ENCODE peak calls at places on chromosomes 16 and 17, in seven cellular contexts. U, Z, I, K, D, G and X are unnamed samples.

GRCh38 chr16:31409433-31409832 is 16.3 kb downstream of the ITGAD start:
- DNase-seq in U (no peak), Z (peak), I (no peak), K (no peak), D (no peak), G (no peak), X (no peak)

GRCh38 chr16:80150978-80151705 is 389.7 kb upstream of the DYNLRB2 start:
- DNase-seq in U (no peak), Z (no peak), I (no peak), K (no peak), D (no peak), G (no peak), X (no peak)

GRCh38 chr17:1197781-1198490 is 18.2 kb upstream of the ABR start:
- DNase-seq in U (peak), Z (no peak), I (no peak), K (peak), D (peak), G (peak), X (no peak)

GRCh38 chr16:1500465-1501150 is 7.4 kb downstream of the TELO2 start:
- DNase-seq in U (no peak), Z (no peak), I (no peak), K (no peak), D (no peak), G (no peak), X (no peak)

GRCh38 chr16:49464877-49465504 is 91.4 kb downstream of the C16orf78 start:
- DNase-seq in U (no peak), Z (no peak), I (no peak), K (peak), D (no peak), G (no peak), X (no peak)

GRCh38 chr17:74521701-74522201 is 9.5 kb downstream of the CD300LB start:
- DNase-seq in U (no peak), Z (no peak), I (no peak), K (no peak), D (no peak), G (no peak), X (no peak)

GRCh38 chr16:67120025-67120424 is 10.3 kb downstream of the PHAF1 start:
- DNase-seq in U (no peak), Z (peak), I (no peak), K (no peak), D (no peak), G (no peak), X (no peak)

GRCh38 chr16:67719778-67720144 is 645 bp upstream of the GFOD2 start:
- DNase-seq in U (no peak), Z (no peak), I (no peak), K (peak), D (peak), G (peak), X (peak)

GRCh38 chr16:77043076-77043475 is 147.9 kb upstream of the MON1B start:
- DNase-seq in U (no peak), Z (peak), I (peak), K (no peak), D (no peak), G (no peak), X (no peak)

GRCh38 chr16:71676236-71676635 is 48.3 kb downstream of the PHLPP2 start:
- DNase-seq in U (no peak), Z (no peak), I (no peak), K (no peak), D (no peak), G (no peak), X (no peak)

GRCh38 chr16:87844374-87844733 is 25.0 kb downstream of the SLC7A5 start:
- DNase-seq in U (peak), Z (no peak), I (no peak), K (peak), D (no peak), G (no peak), X (no peak)

GRCh38 chr17:71869833-71870545 is 250.8 kb upstream of the SOX9 start:
- DNase-seq in U (no peak), Z (no peak), I (no peak), K (no peak), D (no peak), G (no peak), X (no peak)

GRCh38 chr16:69871708-69872107 is 79.4 kb upstream of the CLEC18A start:
- DNase-seq in U (no peak), Z (no peak), I (no peak), K (no peak), D (no peak), G (no peak), X (no peak)

GRCh38 chr17:60077672-60078519 is 825 bp downstream of the HEATR6 start:
- DNase-seq in U (no peak), Z (no peak), I (no peak), K (no peak), D (no peak), G (no peak), X (no peak)

GRCh38 chr16:35598696-35599332 is 2139.4 kb downstream of the TP53TG3F start:
- DNase-seq in U (no peak), Z (no peak), I (no peak), K (no peak), D (no peak), G (no peak), X (no peak)

DNA sequence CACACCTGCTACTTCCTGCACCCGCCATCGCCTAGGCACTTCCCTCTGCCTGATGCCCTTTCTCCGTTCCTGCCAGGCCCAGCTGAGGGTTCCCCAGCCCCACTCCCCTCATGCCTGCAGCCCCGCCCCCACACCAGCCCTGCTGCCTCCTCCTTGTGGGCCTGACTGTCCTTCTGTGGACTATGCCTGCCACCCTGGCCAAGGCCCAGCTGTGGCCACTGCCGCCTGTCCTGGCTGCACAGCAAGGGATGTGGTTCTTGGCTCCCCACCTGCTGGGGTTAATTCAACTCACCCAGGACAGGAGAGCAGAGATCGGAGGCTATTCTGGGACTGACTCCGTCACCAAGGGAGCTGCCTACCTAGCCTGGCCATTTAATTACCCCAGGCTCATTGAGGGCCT is 7.5 kb downstream of the NATD1 start:
- DNase-seq in U (no peak), Z (no peak), I (no peak), K (no peak), D (no peak), G (no peak), X (no peak)
- H3K27ac ChIP-seq in U (peak), Z (no peak), I (no peak), K (no peak), D (no peak), G (no peak), X (no peak)

GRCh38 chr17:39576187-39576586 is 31.5 kb downstream of the NEUROD2 start:
- DNase-seq in U (no peak), Z (no peak), I (no peak), K (no peak), D (no peak), G (no peak), X (peak)
- TF ChIP-seq CTCF in U (peak), Z (peak), I (peak), K (no peak), D (peak), G (no peak), X (peak)

GRCh38 chr16:23710008-23710407 is 3.0 kb downstream of the ERN2 start:
- DNase-seq in U (no peak), Z (no peak), I (no peak), K (no peak), D (no peak), G (no peak), X (no peak)

GRCh38 chr16:23709536-23709935 is 3.5 kb downstream of the ERN2 start:
- DNase-seq in U (no peak), Z (no peak), I (no peak), K (no peak), D (no peak), G (no peak), X (no peak)

GRCh38 chr16:23710504-23710903 is 2.5 kb downstream of the ERN2 start:
- DNase-seq in U (no peak), Z (no peak), I (no peak), K (no peak), D (no peak), G (no peak), X (no peak)

GRCh38 chr16:23712976-23713375 is at the start of gene ERN2:
- DNase-seq in U (no peak), Z (no peak), I (no peak), K (no peak), D (no peak), G (peak), X (no peak)

GRCh38 chr16:23711785-23712184 is 1.2 kb downstream of the ERN2 start:
- DNase-seq in U (no peak), Z (peak), I (no peak), K (no peak), D (no peak), G (peak), X (no peak)
- H3K27ac ChIP-seq in U (no peak), Z (no peak), I (no peak), K (no peak), D (no peak), G (peak), X (no peak)

GRCh38 chr16:15975172-15975571 is 25.8 kb downstream of the ABCC1 start:
- DNase-seq in U (no peak), Z (no peak), I (no peak), K (no peak), D (no peak), G (no peak), X (no peak)
- TF ChIP-seq CTCF in U (no peak), Z (no peak), I (no peak), K (no peak), D (no peak), G (no peak), X (no peak)

GRCh38 chr17:27600471-27600870 is 30.5 kb upstream of the LGALS9 start:
- DNase-seq in U (no peak), Z (no peak), I (no peak), K (no peak), D (no peak), G (no peak), X (no peak)
- H3K27ac ChIP-seq in U (no peak), Z (peak), I (no peak), K (no peak), D (no peak), G (no peak), X (no peak)